ENCODE peak calls at places on chromosomes 1 and 21, in six cellular contexts. Q, S, W, B, Y and J are unnamed samples.

GRCh38 chr21:27802816-27803475 is 836.1 kb upstream of the ADAMTS5 start:
- DNase-seq in Q (peak), S (no peak), W (no peak), B (no peak), Y (no peak), J (no peak)

GRCh38 chr1:196029410-196029809 is 578.8 kb downstream of the KCNT2 start:
- DNase-seq in Q (no peak), S (no peak), W (no peak), B (no peak), Y (no peak), J (no peak)

GRCh38 chr1:6352138-6352563 is 41.4 kb downstream of the ACOT7 start:
- DNase-seq in Q (no peak), S (no peak), W (no peak), B (no peak), Y (no peak), J (peak)

GRCh38 chr1:227437495-227438008 is 119.3 kb upstream of the CDC42BPA start:
- DNase-seq in Q (no peak), S (no peak), W (no peak), B (no peak), Y (no peak), J (no peak)

GRCh38 chr1:152739841-152740240 is 18.0 kb upstream of the KPRP start:
- DNase-seq in Q (no peak), S (no peak), W (no peak), B (no peak), Y (no peak), J (no peak)

GRCh38 chr1:169427081-169427611 is at the start of gene CCDC181:
- DNase-seq in Q (peak), S (peak), W (peak), B (peak), Y (no peak), J (no peak)

GRCh38 chr1:184222561-184223157 is 164.2 kb upstream of the C1orf21 start:
- DNase-seq in Q (peak), S (no peak), W (peak), B (peak), Y (no peak), J (no peak)

GRCh38 chr21:45825209-45825602 is 156.4 kb upstream of the COL6A1 start:
- DNase-seq in Q (no peak), S (no peak), W (no peak), B (no peak), Y (no peak), J (peak)

GRCh38 chr1:170340259-170340658 is 191.7 kb upstream of the GORAB start:
- DNase-seq in Q (no peak), S (no peak), W (no peak), B (no peak), Y (no peak), J (no peak)

GRCh38 chr1:155598842-155599331 is 11.1 kb upstream of the MSTO1 start:
- DNase-seq in Q (peak), S (no peak), W (no peak), B (no peak), Y (no peak), J (no peak)

GRCh38 chr1:53505891-53506290 is 46.7 kb downstream of the DMRTB1 start:
- DNase-seq in Q (no peak), S (no peak), W (no peak), B (no peak), Y (no peak), J (no peak)

GRCh38 chr1:2446394-2446793 is 29.7 kb upstream of the PLCH2 start:
- DNase-seq in Q (peak), S (no peak), W (no peak), B (no peak), Y (no peak), J (no peak)

GRCh38 chr1:6105218-6105679 is 59.6 kb downstream of the KCNAB2 start:
- DNase-seq in Q (no peak), S (no peak), W (peak), B (no peak), Y (no peak), J (no peak)